ENCODE peak calls at places on chromosomes 13 and 19, in four cellular contexts. One of them, this sample, is unnamed.

GRCh38 chr19:49474545-49474930 is 523 bp downstream of the FLT3LG start:
- ATAC-seq in activated naive CD4-positive, alpha-beta T cell treated with anti-CD3 and anti-CD28 coated beads, Interleukin-2, amount 50 U/mL, for 72 hours: no peak
- ATAC-seq in activated naive CD8-positive, alpha-beta T cell treated with anti-CD3 and anti-CD28 coated beads, Interleukin-2, amount 50 U/mL, for 24 hours: no peak
- ATAC-seq in stimulated activated naive B cell treated with anti-CD40 and anti-IgM and Interleukin-4, amounts not matched to agents 10 μg/mL and 1 μg/mL and 100 μg/mL, for 72 hours: no peak
- ATAC-seq in this sample: no peak

GRCh38 chr19:1567116-1567847 is 843 bp downstream of the MEX3D start:
- ATAC-seq in activated naive CD4-positive, alpha-beta T cell treated with anti-CD3 and anti-CD28 coated beads, Interleukin-2, amount 50 U/mL, for 72 hours: no peak
- ATAC-seq in stimulated activated naive B cell treated with anti-CD40 and anti-IgM and Interleukin-4, amounts not matched to agents 10 μg/mL and 1 μg/mL and 100 μg/mL, for 72 hours: no peak
- ATAC-seq in activated naive CD8-positive, alpha-beta T cell treated with anti-CD3 and anti-CD28 coated beads, Interleukin-2, amount 50 U/mL, for 24 hours: no peak
- ATAC-seq in this sample: no peak

GRCh38 chr19:8370176-8371010 is 6.4 kb downstream of the ANGPTL4 start:
- ATAC-seq in activated naive CD8-positive, alpha-beta T cell treated with anti-CD3 and anti-CD28 coated beads, Interleukin-2, amount 50 U/mL, for 24 hours: no peak
- ATAC-seq in activated naive CD4-positive, alpha-beta T cell treated with anti-CD3 and anti-CD28 coated beads, Interleukin-2, amount 50 U/mL, for 72 hours: no peak
- ATAC-seq in stimulated activated naive B cell treated with anti-CD40 and anti-IgM and Interleukin-4, amounts not matched to agents 10 μg/mL and 1 μg/mL and 100 μg/mL, for 72 hours: no peak
- ATAC-seq in this sample: peak

GRCh38 chr19:51644636-51645271 is 1.9 kb downstream of the SIGLEC14 start:
- ATAC-seq in stimulated activated naive B cell treated with anti-CD40 and anti-IgM and Interleukin-4, amounts not matched to agents 10 μg/mL and 1 μg/mL and 100 μg/mL, for 72 hours: peak
- ATAC-seq in activated naive CD8-positive, alpha-beta T cell treated with anti-CD3 and anti-CD28 coated beads, Interleukin-2, amount 50 U/mL, for 24 hours: no peak
- ATAC-seq in activated naive CD4-positive, alpha-beta T cell treated with anti-CD3 and anti-CD28 coated beads, Interleukin-2, amount 50 U/mL, for 72 hours: no peak
- ATAC-seq in this sample: no peak

GRCh38 chr13:43786472-43786765 is 353 bp downstream of the ENOX1 start:
- ATAC-seq in stimulated activated naive B cell treated with anti-CD40 and anti-IgM and Interleukin-4, amounts not matched to agents 10 μg/mL and 1 μg/mL and 100 μg/mL, for 72 hours: peak
- ATAC-seq in activated naive CD8-positive, alpha-beta T cell treated with anti-CD3 and anti-CD28 coated beads, Interleukin-2, amount 50 U/mL, for 24 hours: peak
- ATAC-seq in activated naive CD4-positive, alpha-beta T cell treated with anti-CD3 and anti-CD28 coated beads, Interleukin-2, amount 50 U/mL, for 72 hours: peak
- ATAC-seq in this sample: no peak

GRCh38 chr13:113393226-113393571 is 29.3 kb upstream of the GRTP1 start:
- ATAC-seq in activated naive CD8-positive, alpha-beta T cell treated with anti-CD3 and anti-CD28 coated beads, Interleukin-2, amount 50 U/mL, for 24 hours: no peak
- ATAC-seq in stimulated activated naive B cell treated with anti-CD40 and anti-IgM and Interleukin-4, amounts not matched to agents 10 μg/mL and 1 μg/mL and 100 μg/mL, for 72 hours: no peak
- ATAC-seq in activated naive CD4-positive, alpha-beta T cell treated with anti-CD3 and anti-CD28 coated beads, Interleukin-2, amount 50 U/mL, for 72 hours: no peak
- ATAC-seq in this sample: no peak

GRCh38 chr13:94239135-94239534 is 240.3 kb downstream of the DCT start:
- ATAC-seq in activated naive CD4-positive, alpha-beta T cell treated with anti-CD3 and anti-CD28 coated beads, Interleukin-2, amount 50 U/mL, for 72 hours: peak
- ATAC-seq in activated naive CD8-positive, alpha-beta T cell treated with anti-CD3 and anti-CD28 coated beads, Interleukin-2, amount 50 U/mL, for 24 hours: peak
- ATAC-seq in stimulated activated naive B cell treated with anti-CD40 and anti-IgM and Interleukin-4, amounts not matched to agents 10 μg/mL and 1 μg/mL and 100 μg/mL, for 72 hours: peak
- ATAC-seq in this sample: peak

GRCh38 chr19:21823224-21823623 is 12.8 kb downstream of the ZNF43 start:
- ATAC-seq in activated naive CD8-positive, alpha-beta T cell treated with anti-CD3 and anti-CD28 coated beads, Interleukin-2, amount 50 U/mL, for 24 hours: no peak
- ATAC-seq in stimulated activated naive B cell treated with anti-CD40 and anti-IgM and Interleukin-4, amounts not matched to agents 10 μg/mL and 1 μg/mL and 100 μg/mL, for 72 hours: no peak
- ATAC-seq in activated naive CD4-positive, alpha-beta T cell treated with anti-CD3 and anti-CD28 coated beads, Interleukin-2, amount 50 U/mL, for 72 hours: peak
- ATAC-seq in this sample: peak

GRCh38 chr19:13036366-13036976 is 41.2 kb downstream of the NFIX start:
- ATAC-seq in activated naive CD4-positive, alpha-beta T cell treated with anti-CD3 and anti-CD28 coated beads, Interleukin-2, amount 50 U/mL, for 72 hours: no peak
- ATAC-seq in stimulated activated naive B cell treated with anti-CD40 and anti-IgM and Interleukin-4, amounts not matched to agents 10 μg/mL and 1 μg/mL and 100 μg/mL, for 72 hours: no peak
- ATAC-seq in activated naive CD8-positive, alpha-beta T cell treated with anti-CD3 and anti-CD28 coated beads, Interleukin-2, amount 50 U/mL, for 24 hours: no peak
- ATAC-seq in this sample: no peak

GRCh38 chr13:27370305-27370853 is 54.0 kb upstream of the GTF3A start:
- ATAC-seq in stimulated activated naive B cell treated with anti-CD40 and anti-IgM and Interleukin-4, amounts not matched to agents 10 μg/mL and 1 μg/mL and 100 μg/mL, for 72 hours: no peak
- ATAC-seq in activated naive CD4-positive, alpha-beta T cell treated with anti-CD3 and anti-CD28 coated beads, Interleukin-2, amount 50 U/mL, for 72 hours: no peak
- ATAC-seq in activated naive CD8-positive, alpha-beta T cell treated with anti-CD3 and anti-CD28 coated beads, Interleukin-2, amount 50 U/mL, for 24 hours: no peak
- ATAC-seq in this sample: no peak

GRCh38 chr13:66774046-66774445 is 456.1 kb downstream of the PCDH9 start:
- ATAC-seq in stimulated activated naive B cell treated with anti-CD40 and anti-IgM and Interleukin-4, amounts not matched to agents 10 μg/mL and 1 μg/mL and 100 μg/mL, for 72 hours: no peak
- ATAC-seq in activated naive CD8-positive, alpha-beta T cell treated with anti-CD3 and anti-CD28 coated beads, Interleukin-2, amount 50 U/mL, for 24 hours: no peak
- ATAC-seq in activated naive CD4-positive, alpha-beta T cell treated with anti-CD3 and anti-CD28 coated beads, Interleukin-2, amount 50 U/mL, for 72 hours: no peak
- ATAC-seq in this sample: no peak

GRCh38 chr19:49658566-49659442 is 6.9 kb downstream of the IRF3 start:
- ATAC-seq in activated naive CD8-positive, alpha-beta T cell treated with anti-CD3 and anti-CD28 coated beads, Interleukin-2, amount 50 U/mL, for 24 hours: no peak
- ATAC-seq in stimulated activated naive B cell treated with anti-CD40 and anti-IgM and Interleukin-4, amounts not matched to agents 10 μg/mL and 1 μg/mL and 100 μg/mL, for 72 hours: no peak
- ATAC-seq in activated naive CD4-positive, alpha-beta T cell treated with anti-CD3 and anti-CD28 coated beads, Interleukin-2, amount 50 U/mL, for 72 hours: no peak
- ATAC-seq in this sample: no peak

GRCh38 chr13:99895999-99896695 is 75.4 kb downstream of the ZIC5 start:
- ATAC-seq in activated naive CD8-positive, alpha-beta T cell treated with anti-CD3 and anti-CD28 coated beads, Interleukin-2, amount 50 U/mL, for 24 hours: no peak
- ATAC-seq in stimulated activated naive B cell treated with anti-CD40 and anti-IgM and Interleukin-4, amounts not matched to agents 10 μg/mL and 1 μg/mL and 100 μg/mL, for 72 hours: peak
- ATAC-seq in activated naive CD4-positive, alpha-beta T cell treated with anti-CD3 and anti-CD28 coated beads, Interleukin-2, amount 50 U/mL, for 72 hours: no peak
- ATAC-seq in this sample: peak

GRCh38 chr13:75120071-75120470 is 361.9 kb downstream of the TBC1D4 start:
- ATAC-seq in activated naive CD4-positive, alpha-beta T cell treated with anti-CD3 and anti-CD28 coated beads, Interleukin-2, amount 50 U/mL, for 72 hours: no peak
- ATAC-seq in stimulated activated naive B cell treated with anti-CD40 and anti-IgM and Interleukin-4, amounts not matched to agents 10 μg/mL and 1 μg/mL and 100 μg/mL, for 72 hours: no peak
- ATAC-seq in activated naive CD8-positive, alpha-beta T cell treated with anti-CD3 and anti-CD28 coated beads, Interleukin-2, amount 50 U/mL, for 24 hours: no peak
- ATAC-seq in this sample: no peak

GRCh38 chr13:47548294-47548825 is 452.7 kb downstream of the SUCLA2 start:
- ATAC-seq in activated naive CD8-positive, alpha-beta T cell treated with anti-CD3 and anti-CD28 coated beads, Interleukin-2, amount 50 U/mL, for 24 hours: no peak
- ATAC-seq in activated naive CD4-positive, alpha-beta T cell treated with anti-CD3 and anti-CD28 coated beads, Interleukin-2, amount 50 U/mL, for 72 hours: no peak
- ATAC-seq in stimulated activated naive B cell treated with anti-CD40 and anti-IgM and Interleukin-4, amounts not matched to agents 10 μg/mL and 1 μg/mL and 100 μg/mL, for 72 hours: no peak
- ATAC-seq in this sample: no peak

This sample was measured in activated T-helper 17 cell treated with anti-CD3 and anti-CD28 coated beads, Interleukin-2, amount 50 U/mL, for 72 hours.